ENCODE peak calls at places on chromosomes 16 and 17, in ten cellular contexts. One of them, this sample, is unnamed.
A peak's percentile ranks its signal among the peaks of the same experiment; 100 is the strongest.

GRCh38 chr16:57278494-57278893 is 6.0 kb downstream of the PLLP start:
- DNase-seq in stimulated activated CD4-positive, alpha-beta T cell treated with anti-CD3 and anti-CD28 coated beads, Interleukin-4, amount 100 ng/mL, for 24 hours: no peak
- DNase-seq in HCT116: no peak
- DNase-seq in NCI-H1417 treated with DMSO at 0.1 percent for 48 hours: no peak
- DNase-seq in iPS DF 19.7: no peak
- DNase-seq in breast epithelium: no peak
- DNase-seq in AG09319: no peak
- DNase-seq in activated CD4-positive, alpha-beta T cell treated with anti-CD3 and anti-CD28 coated beads, Interleukin-2, amount 50 U/mL, for 1 hour: no peak
- DNase-seq in hypothalamus: no peak
- DNase-seq in NCI-H1092 treated with DMSO at 0.1 percent for 48 hours: no peak
- DNase-seq in this sample: no peak

GRCh38 chr16:57045694-57046381 is 46.5 kb upstream of the CPNE2 start:
- DNase-seq in NCI-H1092 treated with DMSO at 0.1 percent for 48 hours: peak; percentile 32
- DNase-seq in breast epithelium: peak; percentile 27
- DNase-seq in NCI-H1417 treated with DMSO at 0.1 percent for 48 hours: no peak
- DNase-seq in AG09319: peak; percentile 23
- DNase-seq in hypothalamus: peak; percentile 20
- DNase-seq in HCT116: peak; percentile 21
- DNase-seq in activated CD4-positive, alpha-beta T cell treated with anti-CD3 and anti-CD28 coated beads, Interleukin-2, amount 50 U/mL, for 1 hour: no peak
- DNase-seq in iPS DF 19.7: peak; percentile 20
- DNase-seq in stimulated activated CD4-positive, alpha-beta T cell treated with anti-CD3 and anti-CD28 coated beads, Interleukin-4, amount 100 ng/mL, for 24 hours: peak; percentile 33
- DNase-seq in this sample: peak; percentile 87

GRCh38 chr17:37067555-37068111 is 118.9 kb downstream of the AATF start:
- DNase-seq in NCI-H1092 treated with DMSO at 0.1 percent for 48 hours: no peak
- DNase-seq in iPS DF 19.7: no peak
- DNase-seq in activated CD4-positive, alpha-beta T cell treated with anti-CD3 and anti-CD28 coated beads, Interleukin-2, amount 50 U/mL, for 1 hour: no peak
- DNase-seq in breast epithelium: peak; percentile 39
- DNase-seq in hypothalamus: no peak
- DNase-seq in AG09319: peak; percentile 62
- DNase-seq in NCI-H1417 treated with DMSO at 0.1 percent for 48 hours: no peak
- DNase-seq in stimulated activated CD4-positive, alpha-beta T cell treated with anti-CD3 and anti-CD28 coated beads, Interleukin-4, amount 100 ng/mL, for 24 hours: no peak
- DNase-seq in HCT116: peak; percentile 69
- DNase-seq in this sample: peak; percentile 93

GRCh38 chr17:21095735-21096134 is 31.0 kb upstream of the DHRS7B start:
- DNase-seq in breast epithelium: no peak
- DNase-seq in NCI-H1092 treated with DMSO at 0.1 percent for 48 hours: no peak
- DNase-seq in AG09319: no peak
- DNase-seq in activated CD4-positive, alpha-beta T cell treated with anti-CD3 and anti-CD28 coated beads, Interleukin-2, amount 50 U/mL, for 1 hour: no peak
- DNase-seq in iPS DF 19.7: no peak
- DNase-seq in HCT116: no peak
- DNase-seq in hypothalamus: no peak
- DNase-seq in stimulated activated CD4-positive, alpha-beta T cell treated with anti-CD3 and anti-CD28 coated beads, Interleukin-4, amount 100 ng/mL, for 24 hours: no peak
- DNase-seq in NCI-H1417 treated with DMSO at 0.1 percent for 48 hours: no peak
- DNase-seq in this sample: no peak

GRCh38 chr17:81018044-81018802 is 16.7 kb upstream of the BAIAP2 start:
- DNase-seq in AG09319: no peak
- DNase-seq in iPS DF 19.7: no peak
- DNase-seq in HCT116: no peak
- DNase-seq in hypothalamus: no peak
- DNase-seq in breast epithelium: no peak
- DNase-seq in NCI-H1417 treated with DMSO at 0.1 percent for 48 hours: no peak
- DNase-seq in activated CD4-positive, alpha-beta T cell treated with anti-CD3 and anti-CD28 coated beads, Interleukin-2, amount 50 U/mL, for 1 hour: peak; percentile 21
- DNase-seq in NCI-H1092 treated with DMSO at 0.1 percent for 48 hours: peak; percentile 82
- DNase-seq in stimulated activated CD4-positive, alpha-beta T cell treated with anti-CD3 and anti-CD28 coated beads, Interleukin-4, amount 100 ng/mL, for 24 hours: no peak
- DNase-seq in this sample: peak; percentile 54

GRCh38 chr17:37490638-37491614 is 1.2 kb downstream of the DUSP14 start:
- DNase-seq in iPS DF 19.7: no peak
- DNase-seq in NCI-H1092 treated with DMSO at 0.1 percent for 48 hours: no peak
- DNase-seq in HCT116: peak; percentile 66
- DNase-seq in NCI-H1417 treated with DMSO at 0.1 percent for 48 hours: no peak
- DNase-seq in breast epithelium: peak; percentile 75
- DNase-seq in stimulated activated CD4-positive, alpha-beta T cell treated with anti-CD3 and anti-CD28 coated beads, Interleukin-4, amount 100 ng/mL, for 24 hours: peak; percentile 24
- DNase-seq in hypothalamus: no peak
- DNase-seq in activated CD4-positive, alpha-beta T cell treated with anti-CD3 and anti-CD28 coated beads, Interleukin-2, amount 50 U/mL, for 1 hour: no peak
- DNase-seq in AG09319: no peak
- DNase-seq in this sample: peak; percentile 83

GRCh38 chr16:88442811-88443576 is 10.1 kb upstream of the ZFPM1 start:
- DNase-seq in HCT116: peak; percentile 64
- DNase-seq in iPS DF 19.7: no peak
- DNase-seq in AG09319: peak; percentile 16
- DNase-seq in hypothalamus: no peak
- DNase-seq in stimulated activated CD4-positive, alpha-beta T cell treated with anti-CD3 and anti-CD28 coated beads, Interleukin-4, amount 100 ng/mL, for 24 hours: peak; percentile 82
- DNase-seq in NCI-H1417 treated with DMSO at 0.1 percent for 48 hours: peak; percentile 68
- DNase-seq in NCI-H1092 treated with DMSO at 0.1 percent for 48 hours: peak; percentile 60
- DNase-seq in breast epithelium: peak; percentile 53
- DNase-seq in activated CD4-positive, alpha-beta T cell treated with anti-CD3 and anti-CD28 coated beads, Interleukin-2, amount 50 U/mL, for 1 hour: peak; percentile 80
- DNase-seq in this sample: peak; percentile 93

GRCh38 chr16:81551141-81551808 is 106.7 kb downstream of the CMIP start:
- DNase-seq in NCI-H1417 treated with DMSO at 0.1 percent for 48 hours: no peak
- DNase-seq in AG09319: no peak
- DNase-seq in breast epithelium: no peak
- DNase-seq in hypothalamus: no peak
- DNase-seq in activated CD4-positive, alpha-beta T cell treated with anti-CD3 and anti-CD28 coated beads, Interleukin-2, amount 50 U/mL, for 1 hour: no peak
- DNase-seq in NCI-H1092 treated with DMSO at 0.1 percent for 48 hours: no peak
- DNase-seq in stimulated activated CD4-positive, alpha-beta T cell treated with anti-CD3 and anti-CD28 coated beads, Interleukin-4, amount 100 ng/mL, for 24 hours: peak; percentile 19
- DNase-seq in HCT116: no peak
- DNase-seq in iPS DF 19.7: no peak
- DNase-seq in this sample: peak; percentile 76

GRCh38 chr16:64363039-64363438 is 758.8 kb downstream of the CDH11 start:
- DNase-seq in NCI-H1417 treated with DMSO at 0.1 percent for 48 hours: no peak
- DNase-seq in stimulated activated CD4-positive, alpha-beta T cell treated with anti-CD3 and anti-CD28 coated beads, Interleukin-4, amount 100 ng/mL, for 24 hours: no peak
- DNase-seq in breast epithelium: no peak
- DNase-seq in AG09319: no peak
- DNase-seq in hypothalamus: no peak
- DNase-seq in iPS DF 19.7: no peak
- DNase-seq in activated CD4-positive, alpha-beta T cell treated with anti-CD3 and anti-CD28 coated beads, Interleukin-2, amount 50 U/mL, for 1 hour: no peak
- DNase-seq in NCI-H1092 treated with DMSO at 0.1 percent for 48 hours: no peak
- DNase-seq in HCT116: no peak
- DNase-seq in this sample: no peak

GRCh38 chr16:72722552-72722951 is 325.4 kb downstream of the ZFHX3 start:
- DNase-seq in iPS DF 19.7: peak; percentile 40
- DNase-seq in NCI-H1092 treated with DMSO at 0.1 percent for 48 hours: peak; percentile 88
- DNase-seq in breast epithelium: no peak
- DNase-seq in HCT116: no peak
- DNase-seq in activated CD4-positive, alpha-beta T cell treated with anti-CD3 and anti-CD28 coated beads, Interleukin-2, amount 50 U/mL, for 1 hour: no peak
- DNase-seq in NCI-H1417 treated with DMSO at 0.1 percent for 48 hours: peak; percentile 79
- DNase-seq in AG09319: no peak
- DNase-seq in hypothalamus: no peak
- DNase-seq in stimulated activated CD4-positive, alpha-beta T cell treated with anti-CD3 and anti-CD28 coated beads, Interleukin-4, amount 100 ng/mL, for 24 hours: no peak
- DNase-seq in this sample: no peak

GRCh38 chr16:5018791-5019190 is 14.9 kb downstream of the NAGPA start:
- DNase-seq in activated CD4-positive, alpha-beta T cell treated with anti-CD3 and anti-CD28 coated beads, Interleukin-2, amount 50 U/mL, for 1 hour: no peak
- DNase-seq in stimulated activated CD4-positive, alpha-beta T cell treated with anti-CD3 and anti-CD28 coated beads, Interleukin-4, amount 100 ng/mL, for 24 hours: no peak
- DNase-seq in iPS DF 19.7: no peak
- DNase-seq in hypothalamus: no peak
- DNase-seq in NCI-H1092 treated with DMSO at 0.1 percent for 48 hours: no peak
- DNase-seq in breast epithelium: no peak
- DNase-seq in NCI-H1417 treated with DMSO at 0.1 percent for 48 hours: no peak
- DNase-seq in HCT116: no peak
- DNase-seq in AG09319: no peak
- DNase-seq in this sample: no peak

GRCh38 chr17:21394265-21394664 is 18.1 kb downstream of the KCNJ12 start:
- DNase-seq in NCI-H1417 treated with DMSO at 0.1 percent for 48 hours: no peak
- DNase-seq in stimulated activated CD4-positive, alpha-beta T cell treated with anti-CD3 and anti-CD28 coated beads, Interleukin-4, amount 100 ng/mL, for 24 hours: no peak
- DNase-seq in hypothalamus: no peak
- DNase-seq in AG09319: no peak
- DNase-seq in NCI-H1092 treated with DMSO at 0.1 percent for 48 hours: no peak
- DNase-seq in iPS DF 19.7: no peak
- DNase-seq in HCT116: no peak
- DNase-seq in activated CD4-positive, alpha-beta T cell treated with anti-CD3 and anti-CD28 coated beads, Interleukin-2, amount 50 U/mL, for 1 hour: no peak
- DNase-seq in breast epithelium: no peak
- DNase-seq in this sample: peak; percentile 18

GRCh38 chr16:53822936-53823529 is 119.1 kb downstream of the FTO start:
- DNase-seq in stimulated activated CD4-positive, alpha-beta T cell treated with anti-CD3 and anti-CD28 coated beads, Interleukin-4, amount 100 ng/mL, for 24 hours: no peak
- DNase-seq in AG09319: no peak
- DNase-seq in NCI-H1417 treated with DMSO at 0.1 percent for 48 hours: no peak
- DNase-seq in activated CD4-positive, alpha-beta T cell treated with anti-CD3 and anti-CD28 coated beads, Interleukin-2, amount 50 U/mL, for 1 hour: no peak
- DNase-seq in NCI-H1092 treated with DMSO at 0.1 percent for 48 hours: no peak
- DNase-seq in breast epithelium: no peak
- DNase-seq in hypothalamus: no peak
- DNase-seq in iPS DF 19.7: no peak
- DNase-seq in HCT116: no peak
- DNase-seq in this sample: no peak

GRCh38 chr17:75521951-75522727 is 3.4 kb upstream of the LLGL2 start:
- DNase-seq in breast epithelium: no peak
- DNase-seq in NCI-H1092 treated with DMSO at 0.1 percent for 48 hours: no peak
- DNase-seq in activated CD4-positive, alpha-beta T cell treated with anti-CD3 and anti-CD28 coated beads, Interleukin-2, amount 50 U/mL, for 1 hour: no peak
- DNase-seq in hypothalamus: no peak
- DNase-seq in HCT116: no peak
- DNase-seq in stimulated activated CD4-positive, alpha-beta T cell treated with anti-CD3 and anti-CD28 coated beads, Interleukin-4, amount 100 ng/mL, for 24 hours: no peak
- DNase-seq in AG09319: no peak
- DNase-seq in iPS DF 19.7: no peak
- DNase-seq in NCI-H1417 treated with DMSO at 0.1 percent for 48 hours: no peak
- DNase-seq in this sample: no peak

GRCh38 chr16:84881702-84882521 is 62.1 kb downstream of the CRISPLD2 start:
- DNase-seq in AG09319: peak; percentile 88
- DNase-seq in NCI-H1417 treated with DMSO at 0.1 percent for 48 hours: no peak
- DNase-seq in iPS DF 19.7: no peak
- DNase-seq in breast epithelium: no peak
- DNase-seq in hypothalamus: no peak
- DNase-seq in activated CD4-positive, alpha-beta T cell treated with anti-CD3 and anti-CD28 coated beads, Interleukin-2, amount 50 U/mL, for 1 hour: no peak
- DNase-seq in stimulated activated CD4-positive, alpha-beta T cell treated with anti-CD3 and anti-CD28 coated beads, Interleukin-4, amount 100 ng/mL, for 24 hours: no peak
- DNase-seq in NCI-H1092 treated with DMSO at 0.1 percent for 48 hours: no peak
- DNase-seq in HCT116: no peak
- DNase-seq in this sample: peak; percentile 96

GRCh38 chr16:50323335-50324011 is 45.3 kb downstream of the BRD7 start:
- DNase-seq in NCI-H1092 treated with DMSO at 0.1 percent for 48 hours: no peak
- DNase-seq in NCI-H1417 treated with DMSO at 0.1 percent for 48 hours: no peak
- DNase-seq in activated CD4-positive, alpha-beta T cell treated with anti-CD3 and anti-CD28 coated beads, Interleukin-2, amount 50 U/mL, for 1 hour: no peak
- DNase-seq in hypothalamus: no peak
- DNase-seq in stimulated activated CD4-positive, alpha-beta T cell treated with anti-CD3 and anti-CD28 coated beads, Interleukin-4, amount 100 ng/mL, for 24 hours: no peak
- DNase-seq in HCT116: peak; percentile 21
- DNase-seq in AG09319: no peak
- DNase-seq in iPS DF 19.7: no peak
- DNase-seq in breast epithelium: no peak
- DNase-seq in this sample: peak; percentile 37

GRCh38 chr17:29705352-29705751 is 82.6 kb upstream of the CORO6 start:
- DNase-seq in AG09319: no peak
- DNase-seq in breast epithelium: no peak
- DNase-seq in hypothalamus: no peak
- DNase-seq in NCI-H1092 treated with DMSO at 0.1 percent for 48 hours: no peak
- DNase-seq in activated CD4-positive, alpha-beta T cell treated with anti-CD3 and anti-CD28 coated beads, Interleukin-2, amount 50 U/mL, for 1 hour: no peak
- DNase-seq in stimulated activated CD4-positive, alpha-beta T cell treated with anti-CD3 and anti-CD28 coated beads, Interleukin-4, amount 100 ng/mL, for 24 hours: no peak
- DNase-seq in HCT116: no peak
- DNase-seq in NCI-H1417 treated with DMSO at 0.1 percent for 48 hours: no peak
- DNase-seq in iPS DF 19.7: no peak
- DNase-seq in this sample: no peak

GRCh38 chr16:89863741-89864391 is 9.5 kb upstream of the TCF25 start:
- DNase-seq in stimulated activated CD4-positive, alpha-beta T cell treated with anti-CD3 and anti-CD28 coated beads, Interleukin-4, amount 100 ng/mL, for 24 hours: peak; percentile 45
- DNase-seq in activated CD4-positive, alpha-beta T cell treated with anti-CD3 and anti-CD28 coated beads, Interleukin-2, amount 50 U/mL, for 1 hour: no peak
- DNase-seq in AG09319: no peak
- DNase-seq in NCI-H1092 treated with DMSO at 0.1 percent for 48 hours: no peak
- DNase-seq in iPS DF 19.7: no peak
- DNase-seq in HCT116: no peak
- DNase-seq in NCI-H1417 treated with DMSO at 0.1 percent for 48 hours: no peak
- DNase-seq in hypothalamus: no peak
- DNase-seq in breast epithelium: peak; percentile 55
- DNase-seq in this sample: no peak

GRCh38 chr16:68490829-68491575 is 42.7 kb upstream of the SMPD3 start:
- DNase-seq in NCI-H1417 treated with DMSO at 0.1 percent for 48 hours: no peak
- DNase-seq in hypothalamus: no peak
- DNase-seq in stimulated activated CD4-positive, alpha-beta T cell treated with anti-CD3 and anti-CD28 coated beads, Interleukin-4, amount 100 ng/mL, for 24 hours: no peak
- DNase-seq in iPS DF 19.7: no peak
- DNase-seq in HCT116: peak; percentile 74
- DNase-seq in activated CD4-positive, alpha-beta T cell treated with anti-CD3 and anti-CD28 coated beads, Interleukin-2, amount 50 U/mL, for 1 hour: no peak
- DNase-seq in AG09319: no peak
- DNase-seq in breast epithelium: peak; percentile 76
- DNase-seq in NCI-H1092 treated with DMSO at 0.1 percent for 48 hours: peak; percentile 38
- DNase-seq in this sample: peak; percentile 67